ENCODE peak calls at places on chromosomes 13 and 19, in four cellular contexts. Q, I, B and M are unnamed samples.

GRCh38 chr19:45913874-45914830 is at the start of gene NANOS2:
- DNase-seq in B (no peak), Q (no peak), I (no peak), M (no peak)

GRCh38 chr19:480016-480855 is 16.1 kb upstream of the MADCAM1 start:
- DNase-seq in Q (peak; percentile 47), I (peak; percentile 86), B (peak; percentile 87), M (no peak)

GRCh38 chr13:83248751-83249150 is 633.5 kb downstream of the SLITRK1 start:
- DNase-seq in I (no peak), B (no peak), Q (no peak), M (no peak)

GRCh38 chr13:35984776-35985453 is 146.3 kb downstream of the DCLK1 start:
- DNase-seq in B (no peak), Q (no peak), I (peak; percentile 22), M (no peak)

GRCh38 chr19:50724522-50725217 is 1.5 kb downstream of the CLEC11A start:
- DNase-seq in I (peak; percentile 100), Q (peak; percentile 98), B (peak; percentile 96), M (peak; percentile 65)

GRCh38 chr13:77507931-77508776 is 27.4 kb upstream of the SCEL start:
- DNase-seq in B (no peak), I (no peak), Q (no peak), M (no peak)

GRCh38 chr13:99265823-99266426 is 7.7 kb upstream of the GPR18 start:
- DNase-seq in B (no peak), I (peak; percentile 46), Q (no peak), M (no peak)

GRCh38 chr19:5152767-5153532 is 184.0 kb downstream of the KDM4B start:
- DNase-seq in Q (no peak), B (no peak), I (no peak), M (no peak)

GRCh38 chr13:46025157-46025556 is 27.4 kb downstream of the ZC3H13 start:
- DNase-seq in B (no peak), Q (no peak), I (no peak), M (no peak)

GRCh38 chr19:38657633-38658222 is 10.3 kb downstream of the ACTN4 start:
- DNase-seq in B (no peak), Q (no peak), I (peak; percentile 51), M (no peak)

GRCh38 chr19:16441661-16442071 is 30.1 kb downstream of the EPS15L1 start:
- DNase-seq in B (no peak), I (peak; percentile 48), Q (no peak), M (no peak)

GRCh38 chr19:38485541-38486285 is 52.2 kb downstream of the RYR1 start:
- DNase-seq in B (no peak), Q (no peak), I (no peak), M (no peak)

GRCh38 chr19:34991542-34992333 is 8.4 kb upstream of the GRAMD1A start:
- DNase-seq in B (no peak), Q (no peak), I (no peak), M (no peak)

GRCh38 chr19:13241321-13242104 is 91.3 kb downstream of the IER2 start:
- DNase-seq in B (no peak), Q (no peak), I (no peak), M (no peak)

GRCh38 chr19:315811-316210 is 24.6 kb upstream of the PLPP2 start:
- DNase-seq in Q (no peak), B (no peak), I (no peak), M (no peak)

GRCh38 chr13:30720470-30720869 is 14.9 kb upstream of the ALOX5AP start:
- DNase-seq in B (no peak), I (no peak), Q (no peak), M (no peak)

GRCh38 chr19:11286312-11286974 is 9.5 kb upstream of the TSPAN16 start:
- DNase-seq in I (no peak), B (no peak), Q (no peak), M (no peak)

GRCh38 chr13:48185018-48185417 is 48.0 kb upstream of the ITM2B start:
- DNase-seq in I (no peak), B (no peak), Q (no peak), M (no peak)
- TF ChIP-seq CTCF in I (no peak), B (no peak), Q (no peak), M (no peak)

GRCh38 chr19:19592690-19593089 is 25.8 kb downstream of the PBX4 start:
- DNase-seq in I (no peak), Q (no peak), B (no peak), M (no peak)
- H3K4me1 ChIP-seq in I (peaks cover 6% of the 10 kb centered on the region), Q (peaks cover 25% of the 10 kb centered on the region), B (no peaks in the 10 kb centered on the region), M (peaks cover 26% of the 10 kb centered on the region)

GRCh38 chr13:89900104-89900760 is 1447.3 kb upstream of the MIR17HG start:
- DNase-seq in Q (no peak), B (no peak), I (no peak), M (no peak)
- TF ChIP-seq CTCF in Q (no peak), B (no peak), I (no peak), M (no peak)

DNA sequence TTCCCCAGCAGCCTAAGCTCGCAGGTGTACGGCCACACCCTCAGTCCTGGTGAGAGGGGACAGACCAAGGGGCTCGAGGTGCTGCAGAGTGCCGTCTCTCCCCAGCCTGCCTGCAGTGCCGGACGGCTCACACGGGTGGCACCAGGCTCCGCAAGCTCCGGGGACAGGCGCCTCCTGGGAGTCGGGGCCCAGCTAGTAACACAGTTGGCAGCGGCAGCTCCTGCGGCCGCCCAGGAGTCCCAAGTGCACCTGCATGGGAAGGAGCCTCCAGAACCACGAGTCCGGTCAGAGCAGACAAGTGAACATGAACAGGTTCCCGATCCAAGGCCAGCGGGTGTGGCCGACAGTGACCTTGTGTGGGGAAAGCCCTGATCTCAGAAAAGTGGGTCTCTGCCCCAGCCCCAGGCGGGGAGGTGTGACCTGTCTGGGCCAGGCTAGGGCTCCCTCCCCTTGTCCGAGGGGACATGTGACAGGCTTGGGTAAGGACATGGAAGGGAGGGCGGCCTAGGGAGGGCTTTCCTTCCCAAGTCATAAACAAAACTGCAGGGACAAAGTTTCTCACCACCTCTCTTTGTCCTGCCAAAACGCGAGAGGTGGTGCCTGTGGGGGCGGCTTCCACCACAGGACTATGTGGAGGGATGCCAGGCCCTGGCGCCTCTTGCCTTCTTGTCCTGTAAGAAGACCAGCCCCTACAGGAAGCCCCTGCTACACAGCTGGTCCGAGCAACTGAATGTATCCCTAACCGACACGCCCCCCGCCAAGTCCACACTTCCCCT is 46.5 kb downstream of the MLLT1 start:
- DNase-seq in Q (peak; percentile 82), I (no peak), B (peak; percentile 73), M (no peak)
- H3K4me1 ChIP-seq in Q (peaks cover 93% of the 10 kb centered on the region), I (peaks cover 18% of the 10 kb centered on the region), B (peaks cover 4% of the 10 kb centered on the region), M (peaks cover 57% of the 10 kb centered on the region)

DNA sequence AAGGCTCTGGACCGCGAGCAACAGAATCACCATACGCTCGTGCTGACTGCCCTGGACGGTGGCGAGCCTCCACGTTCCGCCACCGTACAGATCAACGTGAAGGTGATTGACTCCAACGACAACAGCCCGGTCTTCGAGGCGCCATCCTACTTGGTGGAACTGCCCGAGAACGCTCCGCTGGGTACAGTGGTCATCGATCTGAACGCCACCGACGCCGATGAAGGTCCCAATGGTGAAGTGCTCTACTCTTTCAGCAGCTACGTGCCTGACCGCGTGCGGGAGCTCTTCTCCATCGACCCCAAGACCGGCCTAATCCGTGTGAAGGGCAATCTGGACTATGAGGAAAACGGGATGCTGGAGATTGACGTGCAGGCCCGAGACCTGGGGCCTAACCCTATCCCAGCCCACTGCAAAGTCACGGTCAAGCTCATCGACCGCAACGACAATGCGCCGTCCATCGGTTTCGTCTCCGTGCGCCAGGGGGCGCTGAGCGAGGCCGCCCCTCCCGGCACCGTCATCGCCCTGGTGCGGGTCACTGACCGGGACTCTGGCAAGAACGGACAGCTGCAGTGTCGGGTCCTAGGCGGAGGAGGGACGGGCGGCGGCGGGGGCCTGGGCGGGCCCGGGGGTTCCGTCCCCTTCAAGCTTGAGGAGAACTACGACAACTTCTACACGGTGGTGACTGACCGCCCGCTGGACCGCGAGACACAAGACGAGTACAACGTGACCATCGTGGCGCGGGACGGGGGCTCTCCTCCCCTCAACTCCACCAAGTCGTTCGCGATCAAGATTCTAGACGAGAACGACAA is 1.8 kb downstream of the PCDH17 start:
- DNase-seq in Q (peak; percentile 33), B (peak; percentile 71), I (peak; percentile 60), M (no peak)
- TF ChIP-seq CTCF in Q (peak; percentile 51), B (peak; percentile 46), I (peak; percentile 67), M (no peak)

GRCh38 chr19:49423985-49424303 is 703 bp upstream of the PTH2 start:
- DNase-seq in I (no peak), B (no peak), Q (no peak), M (no peak)
- H3K4me1 ChIP-seq in I (peaks cover 10% of the 10 kb centered on the region), B (no peaks in the 10 kb centered on the region), Q (peaks cover 52% of the 10 kb centered on the region), M (peaks cover 35% of the 10 kb centered on the region)

GRCh38 chr13:110644892-110645521 is 29.7 kb downstream of the NAXD start:
- DNase-seq in Q (peak; percentile 68), I (peak; percentile 80), B (no peak), M (no peak)
- TF ChIP-seq CTCF in Q (peak; percentile 45), I (peak; percentile 44), B (no peak), M (peak; percentile 14)

GRCh38 chr13:76229281-76229680 is 593.2 kb downstream of the LMO7 start:
- DNase-seq in I (no peak), Q (no peak), B (no peak), M (no peak)
- H3K4me1 ChIP-seq in I (no peaks in the 10 kb centered on the region), Q (no peaks in the 10 kb centered on the region), B (no peaks in the 10 kb centered on the region), M (no peaks in the 10 kb centered on the region)

DNA sequence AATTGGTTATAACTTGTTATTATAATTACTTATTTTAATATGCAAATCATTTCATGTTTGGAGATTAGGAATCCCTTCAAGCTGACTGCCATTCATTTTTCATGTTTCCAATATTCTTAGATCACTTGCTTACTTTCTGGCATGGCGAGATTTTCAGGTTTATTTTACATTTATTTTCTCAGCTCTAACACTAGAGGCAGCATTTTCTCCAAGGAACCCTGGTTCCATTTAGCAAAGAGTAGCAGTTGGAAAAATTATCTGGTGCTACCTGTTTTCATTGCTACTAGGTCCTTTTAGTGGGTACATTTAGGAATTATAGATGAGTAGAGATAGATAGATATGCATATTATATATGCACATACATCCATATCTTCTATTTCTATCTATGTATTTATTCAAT is 90.9 kb upstream of the TRPC4 start:
- DNase-seq in Q (no peak), B (no peak), I (no peak), M (no peak)
- TF ChIP-seq CTCF in Q (no peak), B (no peak), I (peak; percentile 18), M (no peak)